ENCODE peak calls at places on chromosomes 3 and 15, in seven cellular contexts. One of them, this sample, is unnamed.

GRCh38 chr15:36882487-36883108 is 217.8 kb downstream of the MEIS2 start:
- DNase-seq in NCI-H226: peak; percentile 35
- DNase-seq in GM03348: no peak
- DNase-seq in brain microvascular endothelial cell: no peak
- DNase-seq in amniotic stem cell: no peak
- DNase-seq in heart left ventricle: no peak
- DNase-seq in left colon: no peak
- DNase-seq in this sample: no peak

GRCh38 chr3:140423146-140423545 is 254.7 kb upstream of the TRIM42 start:
- DNase-seq in left colon: no peak
- DNase-seq in brain microvascular endothelial cell: no peak
- DNase-seq in amniotic stem cell: no peak
- DNase-seq in GM03348: no peak
- DNase-seq in NCI-H226: no peak
- DNase-seq in heart left ventricle: no peak
- DNase-seq in this sample: no peak

GRCh38 chr3:62621171-62621570 is 247.8 kb upstream of the FEZF2 start:
- DNase-seq in NCI-H226: no peak
- DNase-seq in left colon: no peak
- DNase-seq in GM03348: no peak
- DNase-seq in brain microvascular endothelial cell: no peak
- DNase-seq in heart left ventricle: no peak
- DNase-seq in amniotic stem cell: no peak
- DNase-seq in this sample: no peak

GRCh38 chr3:110419571-110419970 is 652.0 kb upstream of the NECTIN3 start:
- DNase-seq in NCI-H226: no peak
- DNase-seq in left colon: no peak
- DNase-seq in GM03348: no peak
- DNase-seq in heart left ventricle: no peak
- DNase-seq in brain microvascular endothelial cell: no peak
- DNase-seq in amniotic stem cell: no peak
- DNase-seq in this sample: no peak

GRCh38 chr15:77852241-77853007 is 219.7 kb upstream of the LINGO1 start:
- DNase-seq in NCI-H226: no peak
- DNase-seq in amniotic stem cell: no peak
- DNase-seq in brain microvascular endothelial cell: no peak
- DNase-seq in left colon: no peak
- DNase-seq in GM03348: no peak
- DNase-seq in heart left ventricle: no peak
- DNase-seq in this sample: no peak

GRCh38 chr15:28899061-28899738 is 13.4 kb downstream of the APBA2 start:
- DNase-seq in left colon: no peak
- DNase-seq in GM03348: no peak
- DNase-seq in brain microvascular endothelial cell: no peak
- DNase-seq in heart left ventricle: no peak
- DNase-seq in amniotic stem cell: no peak
- DNase-seq in NCI-H226: no peak
- DNase-seq in this sample: no peak

GRCh38 chr3:176430244-176430893 is 766.9 kb downstream of the TBL1XR1 start:
- DNase-seq in amniotic stem cell: no peak
- DNase-seq in GM03348: peak; percentile 74
- DNase-seq in left colon: no peak
- DNase-seq in brain microvascular endothelial cell: peak; percentile 36
- DNase-seq in heart left ventricle: no peak
- DNase-seq in NCI-H226: no peak
- DNase-seq in this sample: no peak

GRCh38 chr3:32118215-32118614 is 11.8 kb downstream of the GPD1L start:
- DNase-seq in brain microvascular endothelial cell: no peak
- DNase-seq in left colon: no peak
- DNase-seq in GM03348: no peak
- DNase-seq in NCI-H226: no peak
- DNase-seq in amniotic stem cell: no peak
- DNase-seq in heart left ventricle: no peak
- DNase-seq in this sample: no peak

GRCh38 chr15:59153466-59153865 is 48.5 kb downstream of the CCNB2 start:
- DNase-seq in brain microvascular endothelial cell: no peak
- DNase-seq in GM03348: no peak
- DNase-seq in left colon: no peak
- DNase-seq in amniotic stem cell: no peak
- DNase-seq in heart left ventricle: no peak
- DNase-seq in NCI-H226: no peak
- DNase-seq in this sample: no peak

GRCh38 chr3:41159581-41160189 is 39.6 kb upstream of the CTNNB1 start:
- DNase-seq in brain microvascular endothelial cell: no peak
- DNase-seq in GM03348: no peak
- DNase-seq in left colon: peak; percentile 48
- DNase-seq in amniotic stem cell: no peak
- DNase-seq in heart left ventricle: no peak
- DNase-seq in NCI-H226: no peak
- DNase-seq in this sample: peak; percentile 11

GRCh38 chr3:187742351-187743171 is 2.7 kb downstream of the BCL6 start:
- DNase-seq in NCI-H226: peak; percentile 68
- DNase-seq in left colon: peak; percentile 53
- DNase-seq in amniotic stem cell: no peak
- DNase-seq in GM03348: no peak
- DNase-seq in brain microvascular endothelial cell: no peak
- DNase-seq in heart left ventricle: peak; percentile 59
- DNase-seq in this sample: peak; percentile 54

GRCh38 chr3:180287703-180288102 is 251.0 kb upstream of the PEX5L start:
- DNase-seq in heart left ventricle: no peak
- DNase-seq in NCI-H226: no peak
- DNase-seq in amniotic stem cell: no peak
- DNase-seq in GM03348: no peak
- DNase-seq in left colon: no peak
- DNase-seq in brain microvascular endothelial cell: no peak
- DNase-seq in this sample: no peak

GRCh38 chr3:78086150-78086549 is 1046.3 kb downstream of the ROBO2 start:
- DNase-seq in amniotic stem cell: no peak
- DNase-seq in NCI-H226: no peak
- DNase-seq in heart left ventricle: no peak
- DNase-seq in left colon: no peak
- DNase-seq in GM03348: no peak
- DNase-seq in brain microvascular endothelial cell: peak; percentile 18
- DNase-seq in this sample: no peak

GRCh38 chr15:89107984-89108383 is 19.7 kb downstream of the ABHD2 start:
- DNase-seq in heart left ventricle: no peak
- DNase-seq in left colon: no peak
- DNase-seq in NCI-H226: no peak
- DNase-seq in amniotic stem cell: no peak
- DNase-seq in brain microvascular endothelial cell: no peak
- DNase-seq in GM03348: no peak
- DNase-seq in this sample: peak; percentile 12

This sample was measured in activated CD4-positive, alpha-beta memory T cell treated with anti-CD3 and anti-CD28 coated beads for 36 hours.